ENCODE peak calls at places on chromosomes 16 and 17, in eight cellular contexts. V is GM06990, K is pancreas, E is lower lobe of right lung, I is HFFc6, L is GM10248, T is cardiac muscle cell, D is gastrocnemius medialis. W is an unnamed sample.

GRCh38 chr16:76346210-76346609 is 69.0 kb downstream of the CNTNAP4 start:
- DNase-seq in D (no peak), K (no peak), T (no peak), V (no peak), L (no peak), I (no peak), E (no peak), W (no peak)

GRCh38 chr17:39668141-39668924 is at the start of gene PNMT:
- DNase-seq in D (peak; percentile 75), L (peak; percentile 80), T (peak; percentile 63), V (peak; percentile 69), E (peak; percentile 83), I (no peak), K (peak; percentile 59), W (no peak)

GRCh38 chr16:27526169-27526568 is 23.5 kb downstream of the GTF3C1 start:
- DNase-seq in T (peak; percentile 24), E (no peak), D (peak; percentile 88), V (no peak), L (no peak), K (peak; percentile 31), I (no peak), W (no peak)

GRCh38 chr16:30977502-30977901 is 7.5 kb upstream of the HSD3B7 start:
- DNase-seq in L (no peak), T (no peak), E (no peak), V (no peak), D (no peak), K (no peak), I (no peak), W (no peak)

GRCh38 chr17:7557825-7558543 is 566 bp upstream of the TNFSF13 start:
- DNase-seq in T (peak; percentile 94), E (peak; percentile 96), K (peak; percentile 96), I (no peak), V (peak; percentile 73), L (peak; percentile 59), D (peak; percentile 80), W (no peak)

GRCh38 chr16:2708290-2708639 is 11.8 kb downstream of the PRSS27 start:
- DNase-seq in E (no peak), I (no peak), T (no peak), L (no peak), K (no peak), V (no peak), D (no peak), W (no peak)

GRCh38 chr17:50345443-50346312 is at the start of gene XYLT2:
- DNase-seq in K (peak; percentile 83), I (peak; percentile 54), T (peak; percentile 90), L (peak; percentile 99), E (peak; percentile 92), V (peak; percentile 92), D (peak; percentile 82), W (peak; percentile 57)

GRCh38 chr17:80068301-80069160 is 32.1 kb downstream of the CCDC40 start:
- DNase-seq in V (no peak), T (peak; percentile 71), L (no peak), E (no peak), K (peak; percentile 63), I (peak; percentile 57), D (no peak), W (no peak)

GRCh38 chr17:55238931-55239297 is 25.8 kb upstream of the HLF start:
- DNase-seq in K (no peak), E (no peak), V (no peak), I (no peak), T (no peak), D (no peak), L (no peak), W (no peak)

GRCh38 chr17:48011405-48012150 is 26.0 kb downstream of the COPZ2 start:
- DNase-seq in K (no peak), D (no peak), L (peak; percentile 73), V (no peak), E (no peak), T (peak; percentile 56), I (peak; percentile 47), W (peak; percentile 35)
- TF ChIP-seq CTCF in K (no peak), D (no peak), L (peak; percentile 66), V (peak; percentile 76), E (peak; percentile 35), T (peak; percentile 63), I (peak; percentile 69), W (peak; percentile 53)

GRCh38 chr17:33464669-33465275 is 171.7 kb upstream of the ASIC2 start:
- DNase-seq in V (no peak), L (no peak), D (no peak), T (peak; percentile 32), I (no peak), K (no peak), E (no peak), W (no peak)

GRCh38 chr17:33463887-33464286 is 170.8 kb upstream of the ASIC2 start:
- DNase-seq in T (no peak), V (no peak), I (no peak), D (no peak), K (no peak), L (no peak), E (no peak), W (no peak)

GRCh38 chr17:33461051-33461450 is 168.0 kb upstream of the ASIC2 start:
- DNase-seq in I (no peak), L (no peak), D (no peak), V (no peak), K (no peak), T (no peak), E (no peak), W (no peak)

GRCh38 chr17:33457477-33457876 is 164.4 kb upstream of the ASIC2 start:
- DNase-seq in L (no peak), I (no peak), E (no peak), K (no peak), D (no peak), T (no peak), V (no peak), W (no peak)

DNA sequence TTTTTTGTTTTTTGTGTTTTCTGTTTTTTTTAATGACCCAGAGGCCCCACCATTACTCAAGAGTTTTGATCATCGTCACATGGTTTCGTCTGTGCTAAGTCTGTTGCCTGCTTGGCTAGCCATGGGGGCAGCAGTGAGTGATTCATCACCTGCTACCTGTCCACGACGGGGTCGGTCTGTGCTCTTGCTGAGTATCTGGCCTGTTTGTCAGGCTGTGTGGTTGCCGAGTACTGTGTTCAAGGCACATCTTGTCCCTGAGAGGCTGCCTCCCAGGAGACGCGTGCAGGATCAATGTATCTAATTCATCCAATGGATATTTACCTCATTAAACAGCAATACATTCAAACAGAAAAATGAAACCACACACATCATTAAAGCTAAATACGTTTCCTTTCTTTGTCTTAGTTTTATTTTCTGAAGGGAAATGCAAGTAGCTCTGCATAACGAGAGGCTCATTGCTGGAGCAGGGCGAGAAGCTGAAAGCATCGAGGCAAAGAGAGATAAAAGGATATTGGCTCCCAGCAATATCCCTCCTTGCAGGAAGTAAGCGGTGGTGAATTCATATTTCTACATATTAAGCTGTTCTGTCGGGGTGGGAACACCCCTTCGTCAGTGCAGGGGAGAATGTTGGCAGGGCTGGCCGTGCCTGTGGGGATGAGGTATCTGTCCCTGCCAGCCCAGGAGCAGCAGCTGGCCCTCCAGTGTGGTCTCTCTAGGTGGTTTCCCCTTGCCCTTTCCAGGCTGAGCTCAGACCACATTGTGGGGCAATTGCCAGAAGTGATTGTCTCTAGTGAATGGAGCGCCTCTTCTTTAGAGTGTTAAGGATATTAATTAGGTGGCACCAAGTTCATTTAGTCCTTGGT is 166.2 kb upstream of the ASIC2 start:
- DNase-seq in V (peak; percentile 69), I (no peak), T (no peak), K (no peak), D (no peak), E (no peak), L (peak; percentile 12), W (no peak)
- TF ChIP-seq CTCF in V (peak; percentile 47), I (no peak), T (no peak), K (no peak), D (no peak), E (no peak), L (no peak), W (no peak)

GRCh38 chr17:19714542-19715411 is 1.6 kb downstream of the SLC47A2 start:
- DNase-seq in K (no peak), V (no peak), E (no peak), L (no peak), I (no peak), T (no peak), D (no peak), W (no peak)

GRCh38 chr17:19712436-19713004 is 3.9 kb downstream of the SLC47A2 start:
- DNase-seq in T (no peak), K (no peak), L (no peak), I (no peak), E (no peak), D (no peak), V (no peak), W (no peak)

GRCh38 chr17:19716108-19717030 is at the start of gene SLC47A2:
- DNase-seq in T (no peak), D (peak; percentile 47), K (peak; percentile 2), I (no peak), V (no peak), L (no peak), E (no peak), W (no peak)

GRCh38 chr17:19713901-19714361 is 2.5 kb downstream of the SLC47A2 start:
- DNase-seq in E (no peak), D (no peak), L (no peak), I (no peak), K (no peak), V (no peak), T (no peak), W (no peak)

DNA sequence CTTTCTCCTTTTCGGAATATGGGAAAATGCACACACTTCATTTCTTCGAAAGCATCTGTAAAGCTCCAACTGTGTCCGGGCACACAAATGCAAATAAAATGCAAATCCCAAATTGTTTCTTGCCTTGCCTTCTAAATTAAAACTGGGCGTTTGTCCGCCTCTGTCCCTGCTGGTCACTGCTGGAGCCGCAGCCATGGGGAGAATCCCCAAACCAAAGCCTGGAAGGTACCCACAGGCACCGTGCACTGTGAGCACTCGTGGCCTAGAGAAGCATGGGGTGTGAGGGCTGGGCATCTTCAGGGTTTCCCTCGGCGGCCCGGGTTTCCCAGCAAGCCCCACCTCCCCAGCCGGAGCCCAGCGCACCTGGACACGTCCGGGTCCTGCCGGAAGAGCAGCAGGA is 2.9 kb downstream of the SLC47A2 start:
- DNase-seq in T (no peak), L (no peak), K (no peak), I (no peak), D (no peak), E (no peak), V (no peak), W (no peak)
- TF ChIP-seq CTCF in T (no peak), L (no peak), K (no peak), I (peak; percentile 52), D (no peak), E (no peak), V (no peak), W (no peak)

GRCh38 chr17:1227917-1228751 is 42.1 kb upstream of the BHLHA9 start:
- DNase-seq in L (peak; percentile 81), I (no peak), T (peak; percentile 9), E (peak; percentile 61), D (no peak), V (peak; percentile 86), K (no peak), W (no peak)

GRCh38 chr17:1229891-1230571 is 40.2 kb upstream of the BHLHA9 start:
- DNase-seq in I (no peak), T (no peak), V (no peak), D (no peak), K (no peak), E (no peak), L (peak; percentile 47), W (no peak)

GRCh38 chr17:1231456-1231855 is 38.8 kb upstream of the BHLHA9 start:
- DNase-seq in V (no peak), D (peak; percentile 36), L (no peak), K (no peak), I (no peak), E (peak; percentile 83), T (peak; percentile 28), W (no peak)

GRCh38 chr17:1228752-1229353 is 41.4 kb upstream of the BHLHA9 start:
- DNase-seq in T (no peak), L (peak; percentile 46), K (no peak), I (no peak), V (peak; percentile 37), D (no peak), E (peak; percentile 51), W (no peak)

GRCh38 chr17:1229354-1229890 is 40.8 kb upstream of the BHLHA9 start:
- DNase-seq in L (peak; percentile 95), E (peak; percentile 90), T (peak; percentile 13), D (peak; percentile 41), V (peak; percentile 86), I (no peak), K (peak; percentile 57), W (no peak)
- TF ChIP-seq CTCF in L (no peak), E (no peak), T (no peak), D (no peak), V (no peak), I (no peak), K (no peak), W (no peak)